ENCODE peak calls at places on chromosome 15, in four cellular contexts. N is KBM-7, A is myocyte, O is iPS DF 6.9. R is an unnamed sample.

GRCh38 chr15:31871159-31871886 is 159.0 kb upstream of the CHRNA7 start:
- DNase-seq in N (no peak), A (no peak), O (no peak), R (no peak)

GRCh38 chr15:26838742-26839460 is 28.0 kb upstream of the GABRA5 start:
- DNase-seq in N (peak), A (no peak), O (peak), R (no peak)

GRCh38 chr15:67186226-67186649 is 68.2 kb downstream of the AAGAB start:
- DNase-seq in N (peak), A (no peak), O (no peak), R (no peak)

GRCh38 chr15:48084759-48085420 is 35.9 kb upstream of the SLC24A5 start:
- DNase-seq in N (peak), O (peak), A (peak), R (peak)

GRCh38 chr15:88873786-88874185 is 21.6 kb downstream of the HAPLN3 start:
- DNase-seq in N (no peak), A (no peak), O (no peak), R (no peak)

GRCh38 chr15:67188551-67189218 is 65.8 kb downstream of the AAGAB start:
- DNase-seq in A (peak), N (no peak), O (no peak), R (no peak)

GRCh38 chr15:29656636-29657475 is 165.4 kb downstream of the TJP1 start:
- DNase-seq in O (peak), N (no peak), A (no peak), R (no peak)

GRCh38 chr15:30791239-30791638 is 112.5 kb upstream of the FAN1 start:
- DNase-seq in O (no peak), N (no peak), A (no peak), R (no peak)

GRCh38 chr15:101124731-101125558 is 126.9 kb downstream of the CHSY1 start:
- DNase-seq in N (peak), A (no peak), O (no peak), R (peak)

GRCh38 chr15:42199126-42199525 is 9.0 kb downstream of the VPS39 start:
- DNase-seq in N (no peak), A (no peak), O (no peak), R (no peak)

GRCh38 chr15:29550834-29551465 is 271.3 kb downstream of the TJP1 start:
- DNase-seq in N (no peak), A (no peak), O (no peak), R (no peak)

GRCh38 chr15:70853270-70853854 is 595 bp downstream of the LARP6 start:
- DNase-seq in N (no peak), A (peak), O (no peak), R (peak)

GRCh38 chr15:25727116-25727515 is 136.0 kb downstream of the ATP10A start:
- DNase-seq in O (no peak), A (no peak), N (no peak), R (no peak)

GRCh38 chr15:96351801-96352593 is 21.5 kb downstream of the NR2F2 start:
- DNase-seq in O (no peak), A (no peak), N (no peak), R (no peak)

GRCh38 chr15:96336045-96336642 is 5.6 kb downstream of the NR2F2 start:
- DNase-seq in A (no peak), O (no peak), N (no peak), R (no peak)

GRCh38 chr15:82530606-82531379 is 9.5 kb downstream of the RPS17 start:
- DNase-seq in N (peak), A (peak), O (peak), R (peak)

GRCh38 chr15:90618330-90619136 is 88.8 kb downstream of the CRTC3 start:
- DNase-seq in N (no peak), A (peak), O (no peak), R (no peak)

GRCh38 chr15:41967506-41968206 is 4.7 kb downstream of the EHD4 start:
- DNase-seq in A (peak), N (peak), O (no peak), R (peak)

GRCh38 chr15:76866716-76867321 is 38.3 kb downstream of the SCAPER start:
- DNase-seq in O (no peak), N (peak), A (peak), R (no peak)

GRCh38 chr15:100902436-100903190 is 16.5 kb upstream of the LRRK1 start:
- DNase-seq in A (peak), N (peak), O (no peak), R (no peak)

GRCh38 chr15:29072444-29072843 is 186.7 kb downstream of the APBA2 start:
- DNase-seq in O (no peak), A (no peak), N (no peak), R (no peak)

GRCh38 chr15:87863152-87863551 is 393.4 kb downstream of the NTRK3 start:
- DNase-seq in O (peak), N (peak), A (peak), R (no peak)

GRCh38 chr15:63908986-63909385 is 75.2 kb upstream of the HERC1 start:
- DNase-seq in O (no peak), N (peak), A (no peak), R (no peak)

GRCh38 chr15:63042879-63043340 is 363 bp downstream of the TPM1 start:
- DNase-seq in O (no peak), N (no peak), A (peak), R (no peak)

GRCh38 chr15:74382004-74382816 is 14.8 kb upstream of the CYP11A1 start:
- DNase-seq in A (peak), N (peak), O (peak), R (peak)

GRCh38 chr15:29860872-29861271 is 38.6 kb upstream of the TJP1 start:
- DNase-seq in N (no peak), A (no peak), O (no peak), R (no peak)

GRCh38 chr15:70633394-70633793 is 130.0 kb downstream of the UACA start:
- DNase-seq in O (no peak), A (no peak), N (no peak), R (no peak)

GRCh38 chr15:74594455-74594854 is 21.2 kb upstream of the CLK3 start:
- DNase-seq in O (no peak), A (no peak), N (no peak), R (no peak)

GRCh38 chr15:50911641-50912040 is 3.2 kb downstream of the AP4E1 start:
- DNase-seq in O (no peak), N (peak), A (no peak), R (no peak)

GRCh38 chr15:96200357-96200972 is 130.0 kb upstream of the NR2F2 start:
- DNase-seq in N (no peak), A (peak), O (no peak), R (no peak)

GRCh38 chr15:49718234-49718633 is 97.4 kb downstream of the DTWD1 start:
- DNase-seq in N (no peak), O (no peak), A (no peak), R (no peak)

GRCh38 chr15:82595203-82595602 is 52.0 kb downstream of the CPEB1 start:
- DNase-seq in N (no peak), A (no peak), O (no peak), R (no peak)

GRCh38 chr15:70152070-70152480 is 54.4 kb upstream of the TLE3 start:
- DNase-seq in O (no peak), N (peak), A (peak), R (peak)

GRCh38 chr15:63490345-63491034 is 13.9 kb upstream of the USP3 start:
- DNase-seq in N (peak), A (no peak), O (no peak), R (no peak)

GRCh38 chr15:77036537-77037474 is 34.1 kb downstream of the TSPAN3 start:
- DNase-seq in A (no peak), O (no peak), N (no peak), R (no peak)

GRCh38 chr15:78104119-78104479 is 11.7 kb downstream of the SH2D7 start:
- DNase-seq in O (no peak), A (peak), N (no peak), R (no peak)

GRCh38 chr15:68230157-68231100 is 901 bp upstream of the CLN6 start:
- DNase-seq in N (no peak), A (no peak), O (no peak), R (no peak)

GRCh38 chr15:51499379-51499976 is 123.1 kb downstream of the DMXL2 start:
- DNase-seq in A (peak), N (peak), O (peak), R (peak)